ENCODE peak calls at places on chromosomes 6 and 20, in ten cellular contexts. Z is stimulated activated naive B cell treated with anti-CD40 and anti-IgM and Interleukin-4, amounts not matched to agents 10 μg/mL and 1 μg/mL and 100 μg/mL, for 72 hours; H is MV-4-11; D is HCT116; U is hepatocyte; W is activated T-helper 1 cell treated with anti-CD3 and anti-CD28 coated beads, Interleukin-2, amount 50 U/mL, for 16 hours; Y is H54; F is progenitor cell of endocrine pancreas; T is brain microvascular endothelial cell; B is mucosa of descending colon. Q is an unnamed sample.

GRCh38 chr6:21664263-21665081 is 70.9 kb downstream of the SOX4 start:
- DNase-seq in Z (no peak), H (no peak), D (no peak), U (peak), W (no peak), Y (peak), F (peak), T (no peak), B (peak), Q (peak)

GRCh38 chr20:64214952-64215351 is 40.6 kb upstream of the PCMTD2 start:
- DNase-seq in Z (no peak), H (no peak), D (no peak), U (no peak), W (no peak), Y (no peak), F (no peak), T (no peak), B (no peak), Q (no peak)

GRCh38 chr20:62685781-62686555 is 22.7 kb upstream of the NTSR1 start:
- DNase-seq in Z (no peak), H (peak), D (no peak), U (peak), W (no peak), Y (no peak), F (no peak), T (no peak), B (no peak), Q (peak)

GRCh38 chr6:30615219-30615957 is 1.7 kb downstream of the PPP1R10 start:
- DNase-seq in Z (peak), H (peak), D (peak), U (peak), W (no peak), Y (no peak), F (no peak), T (peak), B (no peak), Q (no peak)

GRCh38 chr6:100678027-100678426 is 203.1 kb downstream of the ASCC3 start:
- DNase-seq in Z (no peak), H (no peak), D (no peak), U (no peak), W (no peak), Y (no peak), F (no peak), T (no peak), B (no peak), Q (no peak)

GRCh38 chr20:49287555-49288249 is 9.8 kb upstream of the ZNFX1 start:
- DNase-seq in Z (no peak), H (no peak), D (no peak), U (no peak), W (no peak), Y (no peak), F (no peak), T (no peak), B (no peak), Q (no peak)

GRCh38 chr20:61483336-61484067 is 231.4 kb downstream of the CDH4 start:
- DNase-seq in Z (no peak), H (no peak), D (no peak), U (no peak), W (no peak), Y (no peak), F (no peak), T (no peak), B (no peak), Q (no peak)

GRCh38 chr6:30938730-30939129 is 2.0 kb upstream of the MUCL3 start:
- DNase-seq in Z (no peak), H (no peak), D (no peak), U (no peak), W (no peak), Y (no peak), F (no peak), T (no peak), B (no peak), Q (no peak)

GRCh38 chr6:40759259-40759658 is 172.1 kb upstream of the LRFN2 start:
- DNase-seq in Z (no peak), H (no peak), D (no peak), U (no peak), W (no peak), Y (no peak), F (no peak), T (no peak), B (no peak), Q (no peak)

GRCh38 chr20:26169506-26169905 is 472.9 kb upstream of the ZNF337 start:
- DNase-seq in Z (no peak), H (no peak), D (no peak), U (no peak), W (no peak), Y (no peak), F (no peak), T (no peak), B (no peak), Q (no peak)

GRCh38 chr6:158863646-158864045 is 44.5 kb upstream of the EZR start:
- DNase-seq in Z (no peak), H (no peak), D (no peak), U (no peak), W (no peak), Y (no peak), F (no peak), T (peak), B (no peak), Q (no peak)

GRCh38 chr6:158286413-158286812 is 25.9 kb upstream of the TULP4 start:
- DNase-seq in Z (no peak), H (no peak), D (no peak), U (no peak), W (no peak), Y (no peak), F (no peak), T (peak), B (no peak), Q (no peak)

GRCh38 chr20:49356676-49357075 is 78.8 kb upstream of the ZNFX1 start:
- DNase-seq in Z (no peak), H (no peak), D (no peak), U (no peak), W (no peak), Y (no peak), F (no peak), T (no peak), B (no peak), Q (no peak)

GRCh38 chr20:1301031-1301529 is 27.9 kb downstream of the SDCBP2 start:
- DNase-seq in Z (no peak), H (peak), D (peak), U (no peak), W (peak), Y (peak), F (no peak), T (peak), B (no peak), Q (no peak)